ENCODE peak calls at places on chromosomes 3 and 15, in six cellular contexts. One of them, this sample, is unnamed.
A peak's percentile ranks its signal among the peaks of the same experiment; 100 is the strongest.

GRCh38 chr15:63264685-63265302 is 12.6 kb upstream of the APH1B start:
- DNase-seq in activated T-cell treated with anti-CD3 and anti-CD28 coated beads, Interleukin-2, amount 50 U/mL, for 72 hours: no peak
- DNase-seq in iPS-NIHi11: no peak
- DNase-seq in AG04450: peak; percentile 64
- DNase-seq in astrocyte: no peak
- DNase-seq in bronchial epithelial cell: no peak
- DNase-seq in this sample: no peak

GRCh38 chr3:178084938-178085816 is 451.1 kb upstream of the KCNMB2 start:
- DNase-seq in activated T-cell treated with anti-CD3 and anti-CD28 coated beads, Interleukin-2, amount 50 U/mL, for 72 hours: peak; percentile 7
- DNase-seq in iPS-NIHi11: peak; percentile 79
- DNase-seq in AG04450: peak; percentile 48
- DNase-seq in astrocyte: peak; percentile 73
- DNase-seq in bronchial epithelial cell: no peak
- DNase-seq in this sample: peak; percentile 1

GRCh38 chr15:58694641-58695398 is 54.7 kb downstream of the ADAM10 start:
- DNase-seq in activated T-cell treated with anti-CD3 and anti-CD28 coated beads, Interleukin-2, amount 50 U/mL, for 72 hours: no peak
- DNase-seq in iPS-NIHi11: peak; percentile 6
- DNase-seq in AG04450: no peak
- DNase-seq in astrocyte: peak; percentile 17
- DNase-seq in bronchial epithelial cell: no peak
- DNase-seq in this sample: no peak

GRCh38 chr3:114860526-114860925 is 286.6 kb downstream of the ZBTB20 start:
- DNase-seq in activated T-cell treated with anti-CD3 and anti-CD28 coated beads, Interleukin-2, amount 50 U/mL, for 72 hours: no peak
- DNase-seq in iPS-NIHi11: no peak
- DNase-seq in AG04450: no peak
- DNase-seq in astrocyte: no peak
- DNase-seq in bronchial epithelial cell: no peak
- DNase-seq in this sample: no peak

GRCh38 chr15:45705510-45706473 is 71.0 kb downstream of the SQOR start:
- DNase-seq in activated T-cell treated with anti-CD3 and anti-CD28 coated beads, Interleukin-2, amount 50 U/mL, for 72 hours: peak; percentile 73
- DNase-seq in iPS-NIHi11: peak; percentile 72
- DNase-seq in AG04450: peak; percentile 66
- DNase-seq in astrocyte: peak; percentile 46
- DNase-seq in bronchial epithelial cell: peak; percentile 78
- DNase-seq in this sample: peak; percentile 45

GRCh38 chr15:94845391-94845718 is 614.0 kb downstream of the MCTP2 start:
- DNase-seq in activated T-cell treated with anti-CD3 and anti-CD28 coated beads, Interleukin-2, amount 50 U/mL, for 72 hours: no peak
- DNase-seq in iPS-NIHi11: no peak
- DNase-seq in AG04450: no peak
- DNase-seq in astrocyte: no peak
- DNase-seq in bronchial epithelial cell: no peak
- DNase-seq in this sample: no peak

GRCh38 chr3:141308588-141309218 is 59.6 kb upstream of the ZBTB38 start:
- DNase-seq in activated T-cell treated with anti-CD3 and anti-CD28 coated beads, Interleukin-2, amount 50 U/mL, for 72 hours: no peak
- DNase-seq in iPS-NIHi11: peak; percentile 79
- DNase-seq in AG04450: no peak
- DNase-seq in astrocyte: no peak
- DNase-seq in bronchial epithelial cell: peak; percentile 75
- DNase-seq in this sample: no peak

GRCh38 chr3:63976166-63976861 is 47.0 kb downstream of the PSMD6 start:
- DNase-seq in activated T-cell treated with anti-CD3 and anti-CD28 coated beads, Interleukin-2, amount 50 U/mL, for 72 hours: no peak
- DNase-seq in iPS-NIHi11: no peak
- DNase-seq in AG04450: peak; percentile 81
- DNase-seq in astrocyte: peak; percentile 95
- DNase-seq in bronchial epithelial cell: peak; percentile 97
- DNase-seq in this sample: no peak

GRCh38 chr3:194956697-194957396 is 271.2 kb downstream of the FAM43A start:
- DNase-seq in activated T-cell treated with anti-CD3 and anti-CD28 coated beads, Interleukin-2, amount 50 U/mL, for 72 hours: no peak
- DNase-seq in iPS-NIHi11: no peak
- DNase-seq in AG04450: no peak
- DNase-seq in astrocyte: no peak
- DNase-seq in bronchial epithelial cell: no peak
- DNase-seq in this sample: no peak

GRCh38 chr3:139548801-139549200 is 9.3 kb upstream of the RBP1 start:
- DNase-seq in activated T-cell treated with anti-CD3 and anti-CD28 coated beads, Interleukin-2, amount 50 U/mL, for 72 hours: no peak
- DNase-seq in iPS-NIHi11: no peak
- DNase-seq in AG04450: no peak
- DNase-seq in astrocyte: no peak
- DNase-seq in bronchial epithelial cell: no peak
- DNase-seq in this sample: no peak

GRCh38 chr15:40249477-40250303 is 10.8 kb downstream of the PAK6 start:
- DNase-seq in activated T-cell treated with anti-CD3 and anti-CD28 coated beads, Interleukin-2, amount 50 U/mL, for 72 hours: no peak
- DNase-seq in iPS-NIHi11: no peak
- DNase-seq in AG04450: no peak
- DNase-seq in astrocyte: peak; percentile 50
- DNase-seq in bronchial epithelial cell: peak; percentile 61
- DNase-seq in this sample: no peak

GRCh38 chr3:141095546-141095937 is 44.4 kb downstream of the SPSB4 start:
- DNase-seq in activated T-cell treated with anti-CD3 and anti-CD28 coated beads, Interleukin-2, amount 50 U/mL, for 72 hours: no peak
- DNase-seq in iPS-NIHi11: no peak
- DNase-seq in AG04450: no peak
- DNase-seq in astrocyte: no peak
- DNase-seq in bronchial epithelial cell: no peak
- DNase-seq in this sample: no peak

GRCh38 chr3:142886938-142887337 is 1.9 kb downstream of the PCOLCE2 start:
- DNase-seq in activated T-cell treated with anti-CD3 and anti-CD28 coated beads, Interleukin-2, amount 50 U/mL, for 72 hours: no peak
- DNase-seq in iPS-NIHi11: no peak
- DNase-seq in AG04450: no peak
- DNase-seq in astrocyte: peak; percentile 84
- DNase-seq in bronchial epithelial cell: peak; percentile 73
- DNase-seq in this sample: no peak

GRCh38 chr3:70754314-70754713 is 441.9 kb upstream of the MDFIC2 start:
- DNase-seq in activated T-cell treated with anti-CD3 and anti-CD28 coated beads, Interleukin-2, amount 50 U/mL, for 72 hours: no peak
- DNase-seq in iPS-NIHi11: no peak
- DNase-seq in AG04450: no peak
- DNase-seq in astrocyte: no peak
- DNase-seq in bronchial epithelial cell: peak; percentile 53
- DNase-seq in this sample: no peak

GRCh38 chr3:100591411-100591810 is 18.0 kb upstream of the ADGRG7 start:
- DNase-seq in activated T-cell treated with anti-CD3 and anti-CD28 coated beads, Interleukin-2, amount 50 U/mL, for 72 hours: no peak
- DNase-seq in iPS-NIHi11: no peak
- DNase-seq in AG04450: no peak
- DNase-seq in astrocyte: no peak
- DNase-seq in bronchial epithelial cell: no peak
- DNase-seq in this sample: no peak

GRCh38 chr3:52080830-52081719 is 24.7 kb upstream of the DUSP7 start:
- DNase-seq in activated T-cell treated with anti-CD3 and anti-CD28 coated beads, Interleukin-2, amount 50 U/mL, for 72 hours: no peak
- DNase-seq in iPS-NIHi11: no peak
- DNase-seq in AG04450: no peak
- DNase-seq in astrocyte: no peak
- DNase-seq in bronchial epithelial cell: no peak
- DNase-seq in this sample: no peak

GRCh38 chr15:83106994-83107840 is at the start of gene TM6SF1:
- DNase-seq in activated T-cell treated with anti-CD3 and anti-CD28 coated beads, Interleukin-2, amount 50 U/mL, for 72 hours: peak; percentile 55
- DNase-seq in iPS-NIHi11: peak; percentile 63
- DNase-seq in AG04450: no peak
- DNase-seq in astrocyte: no peak
- DNase-seq in bronchial epithelial cell: no peak
- DNase-seq in this sample: no peak

GRCh38 chr3:73868688-73869315 is 244.1 kb upstream of the PDZRN3 start:
- DNase-seq in activated T-cell treated with anti-CD3 and anti-CD28 coated beads, Interleukin-2, amount 50 U/mL, for 72 hours: no peak
- DNase-seq in iPS-NIHi11: peak; percentile 44
- DNase-seq in AG04450: peak; percentile 3
- DNase-seq in astrocyte: peak; percentile 6
- DNase-seq in bronchial epithelial cell: peak; percentile 36
- DNase-seq in this sample: no peak

GRCh38 chr3:13866406-13866965 is 13.4 kb downstream of the WNT7A start:
- DNase-seq in activated T-cell treated with anti-CD3 and anti-CD28 coated beads, Interleukin-2, amount 50 U/mL, for 72 hours: peak; percentile 65
- DNase-seq in iPS-NIHi11: no peak
- DNase-seq in AG04450: no peak
- DNase-seq in astrocyte: no peak
- DNase-seq in bronchial epithelial cell: no peak
- DNase-seq in this sample: peak; percentile 20

GRCh38 chr3:197270558-197271317 is 27.7 kb downstream of the DLG1 start:
- DNase-seq in activated T-cell treated with anti-CD3 and anti-CD28 coated beads, Interleukin-2, amount 50 U/mL, for 72 hours: no peak
- DNase-seq in iPS-NIHi11: no peak
- DNase-seq in AG04450: no peak
- DNase-seq in astrocyte: peak; percentile 19
- DNase-seq in bronchial epithelial cell: peak; percentile 56
- DNase-seq in this sample: no peak

GRCh38 chr3:184776916-184777315 is 35.0 kb upstream of the VPS8 start:
- DNase-seq in activated T-cell treated with anti-CD3 and anti-CD28 coated beads, Interleukin-2, amount 50 U/mL, for 72 hours: no peak
- DNase-seq in iPS-NIHi11: no peak
- DNase-seq in AG04450: no peak
- DNase-seq in astrocyte: no peak
- DNase-seq in bronchial epithelial cell: no peak
- DNase-seq in this sample: no peak

GRCh38 chr3:112395166-112395894 is 62.4 kb downstream of the CD200 start:
- DNase-seq in activated T-cell treated with anti-CD3 and anti-CD28 coated beads, Interleukin-2, amount 50 U/mL, for 72 hours: no peak
- DNase-seq in iPS-NIHi11: no peak
- DNase-seq in AG04450: peak; percentile 29
- DNase-seq in astrocyte: peak; percentile 60
- DNase-seq in bronchial epithelial cell: no peak
- DNase-seq in this sample: no peak

GRCh38 chr3:195475614-195476013 is 32.8 kb upstream of the ACAP2 start:
- DNase-seq in activated T-cell treated with anti-CD3 and anti-CD28 coated beads, Interleukin-2, amount 50 U/mL, for 72 hours: no peak
- DNase-seq in iPS-NIHi11: no peak
- DNase-seq in AG04450: no peak
- DNase-seq in astrocyte: no peak
- DNase-seq in bronchial epithelial cell: no peak
- DNase-seq in this sample: no peak

GRCh38 chr3:187667526-187667925 is 2.7 kb downstream of the SST start:
- DNase-seq in activated T-cell treated with anti-CD3 and anti-CD28 coated beads, Interleukin-2, amount 50 U/mL, for 72 hours: no peak
- DNase-seq in iPS-NIHi11: no peak
- DNase-seq in AG04450: no peak
- DNase-seq in astrocyte: no peak
- DNase-seq in bronchial epithelial cell: no peak
- DNase-seq in this sample: no peak

GRCh38 chr3:112974894-112975293 is at the start of gene CD200R1:
- DNase-seq in activated T-cell treated with anti-CD3 and anti-CD28 coated beads, Interleukin-2, amount 50 U/mL, for 72 hours: no peak
- DNase-seq in iPS-NIHi11: no peak
- DNase-seq in AG04450: no peak
- DNase-seq in astrocyte: no peak
- DNase-seq in bronchial epithelial cell: no peak
- DNase-seq in this sample: no peak

GRCh38 chr3:100708644-100708988 is 678 bp upstream of the TFG start:
- DNase-seq in activated T-cell treated with anti-CD3 and anti-CD28 coated beads, Interleukin-2, amount 50 U/mL, for 72 hours: no peak
- DNase-seq in iPS-NIHi11: no peak
- DNase-seq in AG04450: no peak
- DNase-seq in astrocyte: no peak
- DNase-seq in bronchial epithelial cell: peak; percentile 74
- DNase-seq in this sample: no peak

GRCh38 chr3:122962149-122962548 is 65.4 kb downstream of the SEMA5B start:
- DNase-seq in activated T-cell treated with anti-CD3 and anti-CD28 coated beads, Interleukin-2, amount 50 U/mL, for 72 hours: no peak
- DNase-seq in iPS-NIHi11: no peak
- DNase-seq in AG04450: no peak
- DNase-seq in astrocyte: no peak
- DNase-seq in bronchial epithelial cell: no peak
- DNase-seq in this sample: no peak

GRCh38 chr3:63940389-63940757 is 28.2 kb upstream of the SCAANT1 start:
- DNase-seq in activated T-cell treated with anti-CD3 and anti-CD28 coated beads, Interleukin-2, amount 50 U/mL, for 72 hours: no peak
- DNase-seq in iPS-NIHi11: no peak
- DNase-seq in AG04450: peak; percentile 50
- DNase-seq in astrocyte: peak; percentile 90
- DNase-seq in bronchial epithelial cell: peak; percentile 95
- DNase-seq in this sample: no peak